ENCODE peak calls at places on chromosome 17, in five cellular contexts. One of them, this sample, is unnamed.

GRCh38 chr17:82092094-82092586 is 5.9 kb downstream of the FASN start:
- DNase-seq in effector memory CD8-positive, alpha-beta T cell: no peak
- DNase-seq in small intestine: no peak
- DNase-seq in natural killer cell: no peak
- DNase-seq in GM20000: no peak
- DNase-seq in this sample: no peak

GRCh38 chr17:32936157-32936893 is 8.4 kb downstream of the TMEM98 start:
- DNase-seq in effector memory CD8-positive, alpha-beta T cell: no peak
- DNase-seq in small intestine: no peak
- DNase-seq in natural killer cell: no peak
- DNase-seq in GM20000: no peak
- DNase-seq in this sample: no peak

GRCh38 chr17:35977509-35977908 is 3.8 kb downstream of the CCL16 start:
- DNase-seq in effector memory CD8-positive, alpha-beta T cell: no peak
- DNase-seq in small intestine: no peak
- DNase-seq in natural killer cell: no peak
- DNase-seq in GM20000: no peak
- DNase-seq in this sample: no peak

GRCh38 chr17:73323622-73324455 is 12.0 kb upstream of the CDC42EP4 start:
- DNase-seq in effector memory CD8-positive, alpha-beta T cell: no peak
- DNase-seq in small intestine: no peak
- DNase-seq in natural killer cell: no peak
- DNase-seq in GM20000: no peak
- DNase-seq in this sample: no peak

GRCh38 chr17:19253112-19253511 is 15.9 kb downstream of the EPN2 start:
- DNase-seq in effector memory CD8-positive, alpha-beta T cell: no peak
- DNase-seq in small intestine: no peak
- DNase-seq in natural killer cell: no peak
- DNase-seq in GM20000: no peak
- DNase-seq in this sample: no peak

GRCh38 chr17:67555855-67556254 is 161.9 kb upstream of the NOL11 start:
- DNase-seq in effector memory CD8-positive, alpha-beta T cell: no peak
- DNase-seq in small intestine: no peak
- DNase-seq in natural killer cell: no peak
- DNase-seq in GM20000: no peak
- DNase-seq in this sample: no peak

GRCh38 chr17:75847595-75848522 is 3.7 kb upstream of the UNC13D start:
- DNase-seq in effector memory CD8-positive, alpha-beta T cell: no peak
- DNase-seq in small intestine: no peak
- DNase-seq in natural killer cell: no peak
- DNase-seq in GM20000: no peak
- DNase-seq in this sample: no peak

GRCh38 chr17:63039342-63039741 is 73.3 kb downstream of the TANC2 start:
- DNase-seq in effector memory CD8-positive, alpha-beta T cell: no peak
- DNase-seq in small intestine: peak; percentile 22
- DNase-seq in natural killer cell: no peak
- DNase-seq in GM20000: no peak
- DNase-seq in this sample: no peak

GRCh38 chr17:73401911-73402310 is 90.1 kb upstream of the CDC42EP4 start:
- DNase-seq in effector memory CD8-positive, alpha-beta T cell: no peak
- DNase-seq in small intestine: no peak
- DNase-seq in natural killer cell: no peak
- DNase-seq in GM20000: no peak
- DNase-seq in this sample: no peak

GRCh38 chr17:32936894-32937500 is 9.0 kb downstream of the TMEM98 start:
- DNase-seq in effector memory CD8-positive, alpha-beta T cell: peak; percentile 53
- DNase-seq in small intestine: peak; percentile 61
- DNase-seq in natural killer cell: peak; percentile 45
- DNase-seq in GM20000: peak; percentile 81
- DNase-seq in this sample: no peak

GRCh38 chr17:58121925-58122324 is 26.3 kb upstream of the OR4D1 start:
- DNase-seq in effector memory CD8-positive, alpha-beta T cell: peak; percentile 32
- DNase-seq in small intestine: peak; percentile 24
- DNase-seq in natural killer cell: no peak
- DNase-seq in GM20000: no peak
- DNase-seq in this sample: no peak

GRCh38 chr17:76053230-76054111 is 18.8 kb downstream of the SRP68 start:
- DNase-seq in effector memory CD8-positive, alpha-beta T cell: no peak
- DNase-seq in small intestine: no peak
- DNase-seq in natural killer cell: no peak
- DNase-seq in GM20000: no peak
- DNase-seq in this sample: no peak

GRCh38 chr17:50603340-50603739 is 31.3 kb upstream of the ABCC3 start:
- DNase-seq in effector memory CD8-positive, alpha-beta T cell: no peak
- DNase-seq in small intestine: peak; percentile 10
- DNase-seq in natural killer cell: no peak
- DNase-seq in GM20000: no peak
- DNase-seq in this sample: no peak

GRCh38 chr17:73308017-73308823 is 3.6 kb downstream of the CDC42EP4 start:
- DNase-seq in effector memory CD8-positive, alpha-beta T cell: no peak
- DNase-seq in small intestine: peak; percentile 98
- DNase-seq in natural killer cell: no peak
- DNase-seq in GM20000: no peak
- DNase-seq in this sample: no peak

GRCh38 chr17:48175692-48176450 is 68.3 kb downstream of the SNX11 start:
- DNase-seq in effector memory CD8-positive, alpha-beta T cell: no peak
- DNase-seq in small intestine: no peak
- DNase-seq in natural killer cell: no peak
- DNase-seq in GM20000: no peak
- DNase-seq in this sample: no peak

This sample was measured in GM12878.